ENCODE peak calls at places on chromosomes 4 and X, in four cellular contexts. One of them, this sample, is unnamed.

GRCh38 chr4:69321153-69321729 is 41.0 kb downstream of the UGT2B28 start:
- DNase-seq in IMR-90: no peak
- DNase-seq in PC-3: no peak
- DNase-seq in endothelial cell of umbilical vein: no peak
- DNase-seq in this sample: no peak

GRCh38 chrX:17376381-17377046 is 1.5 kb downstream of the NHS start:
- DNase-seq in IMR-90: no peak
- DNase-seq in PC-3: peak; percentile 34
- DNase-seq in endothelial cell of umbilical vein: no peak
- DNase-seq in this sample: no peak

GRCh38 chrX:40663078-40663740 is 15.8 kb upstream of the CXorf38 start:
- DNase-seq in IMR-90: no peak
- DNase-seq in PC-3: no peak
- DNase-seq in endothelial cell of umbilical vein: no peak
- DNase-seq in this sample: no peak

GRCh38 chrX:122880952-122881351 is 303.1 kb upstream of the GRIA3 start:
- DNase-seq in IMR-90: no peak
- DNase-seq in PC-3: no peak
- DNase-seq in endothelial cell of umbilical vein: no peak
- DNase-seq in this sample: no peak

GRCh38 chrX:42248226-42248625 is 324.9 kb upstream of the CASK start:
- DNase-seq in IMR-90: no peak
- DNase-seq in PC-3: no peak
- DNase-seq in endothelial cell of umbilical vein: no peak
- DNase-seq in this sample: no peak

GRCh38 chrX:128518508-128518907 is 466.3 kb upstream of the ACTRT1 start:
- DNase-seq in IMR-90: peak; percentile 1
- DNase-seq in PC-3: peak; percentile 41
- DNase-seq in endothelial cell of umbilical vein: peak; percentile 33
- DNase-seq in this sample: no peak

GRCh38 chrX:44039556-44039955 is 66.4 kb upstream of the NDP start:
- DNase-seq in IMR-90: no peak
- DNase-seq in PC-3: no peak
- DNase-seq in endothelial cell of umbilical vein: no peak
- DNase-seq in this sample: no peak

GRCh38 chrX:103554687-103555417 is 30.5 kb upstream of the TCEAL4 start:
- DNase-seq in IMR-90: peak; percentile 24
- DNase-seq in PC-3: no peak
- DNase-seq in endothelial cell of umbilical vein: peak; percentile 67
- DNase-seq in this sample: peak; percentile 78

GRCh38 chr4:169440446-169440845 is 169.7 kb upstream of the SH3RF1 start:
- DNase-seq in IMR-90: no peak
- DNase-seq in PC-3: no peak
- DNase-seq in endothelial cell of umbilical vein: peak; percentile 43
- DNase-seq in this sample: no peak

GRCh38 chrX:45309096-45309495 is 108.4 kb upstream of the DIPK2B start:
- DNase-seq in IMR-90: peak; percentile 52
- DNase-seq in PC-3: no peak
- DNase-seq in endothelial cell of umbilical vein: no peak
- DNase-seq in this sample: peak; percentile 28

GRCh38 chr4:56426273-56426672 is 9.1 kb downstream of the PPAT start:
- DNase-seq in IMR-90: no peak
- DNase-seq in PC-3: no peak
- DNase-seq in endothelial cell of umbilical vein: no peak
- DNase-seq in this sample: no peak
- H4K20me1 ChIP-seq in IMR-90: no peaks in the 10 kb centered on the region
- H4K20me1 ChIP-seq in PC-3: peaks cover 68% of the 10 kb centered on the region
- H4K20me1 ChIP-seq in endothelial cell of umbilical vein: no peaks in the 10 kb centered on the region
- H4K20me1 ChIP-seq in this sample: no peaks in the 10 kb centered on the region

GRCh38 chr4:1975391-1975801 is 33.4 kb downstream of the NELFA start:
- DNase-seq in IMR-90: no peak
- DNase-seq in PC-3: no peak
- DNase-seq in endothelial cell of umbilical vein: no peak
- DNase-seq in this sample: no peak
- H4K20me1 ChIP-seq in IMR-90: no peaks in the 10 kb centered on the region
- H4K20me1 ChIP-seq in PC-3: no peaks in the 10 kb centered on the region
- H4K20me1 ChIP-seq in endothelial cell of umbilical vein: no peaks in the 10 kb centered on the region
- H4K20me1 ChIP-seq in this sample: no peaks in the 10 kb centered on the region

GRCh38 chrX:2584659-2585470 is 84.1 kb upstream of the DHRSX start:
- DNase-seq in IMR-90: no peak
- DNase-seq in PC-3: no peak
- DNase-seq in endothelial cell of umbilical vein: no peak
- DNase-seq in this sample: no peak
- H4K20me1 ChIP-seq in IMR-90: no peaks in the 10 kb centered on the region
- H4K20me1 ChIP-seq in PC-3: no peaks in the 10 kb centered on the region
- H4K20me1 ChIP-seq in endothelial cell of umbilical vein: no peaks in the 10 kb centered on the region
- H4K20me1 ChIP-seq in this sample: no peaks in the 10 kb centered on the region

DNA sequence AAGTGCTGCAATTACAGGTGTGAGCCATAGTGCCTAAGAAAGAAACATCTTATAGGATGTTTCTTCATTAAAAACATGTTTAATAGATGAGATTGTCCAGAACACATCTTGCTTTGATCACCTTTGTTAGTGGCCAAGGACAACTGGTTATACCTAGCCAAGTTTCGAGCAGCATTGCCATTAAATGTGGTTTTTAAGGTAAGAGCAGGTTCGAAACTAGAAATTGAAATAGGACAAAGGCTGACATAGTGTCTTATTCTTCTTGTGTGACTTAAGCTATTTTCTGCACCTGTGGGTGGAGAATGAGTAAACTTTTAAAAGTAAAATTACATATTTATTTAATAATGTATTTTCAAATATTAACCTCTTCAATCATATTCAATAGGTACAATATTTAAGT is 59.0 kb downstream of the RBPJ start:
- DNase-seq in IMR-90: no peak
- DNase-seq in PC-3: no peak
- DNase-seq in endothelial cell of umbilical vein: no peak
- DNase-seq in this sample: no peak
- H4K20me1 ChIP-seq in IMR-90: peaks cover 72% of the 10 kb centered on the region
- H4K20me1 ChIP-seq in PC-3: peaks cover 8% of the 10 kb centered on the region
- H4K20me1 ChIP-seq in endothelial cell of umbilical vein: peaks cover 5% of the 10 kb centered on the region
- H4K20me1 ChIP-seq in this sample: no peaks in the 10 kb centered on the region

GRCh38 chr4:1900624-1901023 is 29.4 kb downstream of the NSD2 start:
- DNase-seq in IMR-90: no peak
- DNase-seq in PC-3: no peak
- DNase-seq in endothelial cell of umbilical vein: no peak
- DNase-seq in this sample: no peak
- H4K20me1 ChIP-seq in IMR-90: peaks cover 68% of the 10 kb centered on the region
- H4K20me1 ChIP-seq in PC-3: peaks cover 19% of the 10 kb centered on the region
- H4K20me1 ChIP-seq in endothelial cell of umbilical vein: no peaks in the 10 kb centered on the region
- H4K20me1 ChIP-seq in this sample: no peaks in the 10 kb centered on the region

GRCh38 chrX:130093271-130093670 is 17.0 kb downstream of the ELF4 start:
- DNase-seq in IMR-90: no peak
- DNase-seq in PC-3: peak; percentile 32
- DNase-seq in endothelial cell of umbilical vein: no peak
- DNase-seq in this sample: no peak
- H4K20me1 ChIP-seq in IMR-90: peaks cover 33% of the 10 kb centered on the region
- H4K20me1 ChIP-seq in PC-3: no peaks in the 10 kb centered on the region
- H4K20me1 ChIP-seq in endothelial cell of umbilical vein: no peaks in the 10 kb centered on the region
- H4K20me1 ChIP-seq in this sample: no peaks in the 10 kb centered on the region

DNA sequence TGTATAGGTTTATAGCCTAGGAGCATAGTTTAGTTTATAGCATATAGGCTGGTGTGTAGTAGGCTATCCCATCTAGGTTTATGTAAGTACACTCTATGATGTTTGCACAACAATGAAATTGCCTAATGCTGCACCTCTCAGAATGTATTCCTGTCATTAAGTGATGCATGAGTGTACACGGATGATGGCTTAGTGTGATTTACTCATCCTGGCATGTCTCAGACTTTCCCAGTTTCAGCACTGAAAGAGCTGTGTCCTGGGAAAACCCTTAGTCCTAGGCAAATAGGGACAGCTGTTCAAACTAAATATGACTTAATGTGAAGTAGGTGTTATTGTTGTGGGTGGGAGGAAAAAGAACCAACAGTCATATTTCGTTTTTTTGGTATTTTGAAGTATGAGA is 264.9 kb upstream of the MAGEB18 start:
- DNase-seq in IMR-90: no peak
- DNase-seq in PC-3: peak; percentile 16
- DNase-seq in endothelial cell of umbilical vein: peak; percentile 30
- DNase-seq in this sample: peak; percentile 4
- H4K20me1 ChIP-seq in IMR-90: no peaks in the 10 kb centered on the region
- H4K20me1 ChIP-seq in PC-3: no peaks in the 10 kb centered on the region
- H4K20me1 ChIP-seq in endothelial cell of umbilical vein: no peaks in the 10 kb centered on the region
- H4K20me1 ChIP-seq in this sample: no peaks in the 10 kb centered on the region

This sample was measured in fibroblast of lung.